ENCODE peak calls at places on chromosomes 12 and 14, in seven cellular contexts. J is fibroblast of lung; X is iPS DF 6.9; Q is neuronal stem cell; G is CD8-positive, alpha-beta memory T cell; Z is heart left ventricle; R is tibial artery. B is an unnamed sample.

GRCh38 chr14:34750670-34751069 is 36.3 kb upstream of the CFL2 start:
- DNase-seq in J (peak; percentile 76), X (no peak), Q (no peak), G (no peak), Z (no peak), R (no peak), B (no peak)

GRCh38 chr12:25771062-25771461 is 187.4 kb upstream of the RASSF8 start:
- DNase-seq in J (peak; percentile 70), X (no peak), Q (no peak), G (no peak), Z (no peak), R (no peak), B (no peak)

GRCh38 chr12:93737457-93738198 is 60.5 kb downstream of the CRADD start:
- DNase-seq in J (no peak), X (no peak), Q (no peak), G (no peak), Z (no peak), R (peak; percentile 29), B (no peak)

GRCh38 chr12:127957001-127957660 is 309.8 kb upstream of the TMEM132C start:
- DNase-seq in J (peak; percentile 77), X (no peak), Q (no peak), G (no peak), Z (no peak), R (no peak), B (no peak)

GRCh38 chr14:103872492-103873113 is 25.2 kb upstream of the PPP1R13B start:
- DNase-seq in J (no peak), X (no peak), Q (no peak), G (no peak), Z (no peak), R (no peak), B (no peak)

GRCh38 chr12:68559984-68560822 is 50.5 kb upstream of the RAP1B start:
- DNase-seq in J (peak; percentile 39), X (no peak), Q (no peak), G (no peak), Z (peak; percentile 42), R (peak; percentile 47), B (no peak)

GRCh38 chr12:14167005-14167628 is 185.7 kb upstream of the GRIN2B start:
- DNase-seq in J (peak; percentile 18), X (peak; percentile 52), Q (peak; percentile 66), G (no peak), Z (peak; percentile 23), R (peak; percentile 29), B (peak; percentile 33)

GRCh38 chr14:39988939-39989338 is 556.7 kb upstream of the FBXO33 start:
- DNase-seq in J (peak; percentile 55), X (peak; percentile 20), Q (peak; percentile 27), G (no peak), Z (no peak), R (no peak), B (no peak)

GRCh38 chr12:91138337-91138905 is 27.1 kb upstream of the LUM start:
- DNase-seq in J (peak; percentile 23), X (no peak), Q (no peak), G (no peak), Z (no peak), R (no peak), B (no peak)

GRCh38 chr12:117494833-117495714 is 133.6 kb upstream of the NOS1 start:
- DNase-seq in J (no peak), X (no peak), Q (no peak), G (no peak), Z (no peak), R (no peak), B (peak; percentile 30)

GRCh38 chr12:4812621-4813327 is 92.6 kb downstream of the GALNT8 start:
- DNase-seq in J (no peak), X (no peak), Q (no peak), G (no peak), Z (no peak), R (no peak), B (no peak)

GRCh38 chr14:90903101-90903500 is 86.9 kb upstream of the TTC7B start:
- DNase-seq in J (peak; percentile 36), X (no peak), Q (peak; percentile 52), G (peak; percentile 66), Z (peak; percentile 41), R (peak; percentile 51), B (peak; percentile 68)

GRCh38 chr14:100523536-100524025 is 63.6 kb downstream of the BEGAIN start:
- DNase-seq in J (no peak), X (no peak), Q (no peak), G (no peak), Z (no peak), R (no peak), B (no peak)

GRCh38 chr12:19485240-19485639 is 45.9 kb downstream of the AEBP2 start:
- DNase-seq in J (no peak), X (no peak), Q (no peak), G (no peak), Z (no peak), R (no peak), B (peak; percentile 13)

GRCh38 chr14:72434856-72435255 is 459.0 kb downstream of the DPF3 start:
- DNase-seq in J (no peak), X (no peak), Q (no peak), G (no peak), Z (no peak), R (no peak), B (no peak)

GRCh38 chr12:105783983-105784947 is 354.5 kb downstream of the NUAK1 start:
- DNase-seq in J (no peak), X (no peak), Q (no peak), G (no peak), Z (no peak), R (no peak), B (no peak)

GRCh38 chr12:2687058-2687457 is 107.7 kb upstream of the FKBP4 start:
- DNase-seq in J (no peak), X (no peak), Q (no peak), G (no peak), Z (no peak), R (no peak), B (no peak)

GRCh38 chr12:125861299-125862281 is 796.4 kb downstream of the AACS start:
- DNase-seq in J (peak; percentile 5), X (no peak), Q (no peak), G (no peak), Z (peak; percentile 57), R (no peak), B (peak; percentile 8)

GRCh38 chr14:94392510-94392935 is 4.1 kb upstream of the SERPINA1 start:
- DNase-seq in J (peak; percentile 82), X (no peak), Q (no peak), G (no peak), Z (peak; percentile 29), R (peak; percentile 66), B (peak; percentile 16)

GRCh38 chr12:1488908-1489381 is 105.4 kb downstream of the FBXL14 start:
- DNase-seq in J (peak; percentile 64), X (no peak), Q (peak; percentile 21), G (no peak), Z (no peak), R (no peak), B (no peak)

GRCh38 chr12:120252071-120252906 is 13.2 kb downstream of the PXN start:
- DNase-seq in J (no peak), X (no peak), Q (no peak), G (peak; percentile 91), Z (no peak), R (no peak), B (no peak)

GRCh38 chr14:61451491-61451890 is 130.1 kb downstream of the PRKCH start:
- DNase-seq in J (no peak), X (no peak), Q (no peak), G (no peak), Z (no peak), R (no peak), B (no peak)

GRCh38 chr14:72010474-72010873 is 78.2 kb downstream of the RGS6 start:
- DNase-seq in J (no peak), X (no peak), Q (no peak), G (no peak), Z (no peak), R (no peak), B (no peak)

GRCh38 chr12:132089407-132089910 is 54.7 kb downstream of the DDX51 start:
- DNase-seq in J (no peak), X (no peak), Q (no peak), G (no peak), Z (no peak), R (no peak), B (no peak)

GRCh38 chr12:110426300-110426910 is 22.9 kb upstream of the ANAPC7 start:
- DNase-seq in J (no peak), X (no peak), Q (no peak), G (no peak), Z (no peak), R (no peak), B (no peak)

DNA sequence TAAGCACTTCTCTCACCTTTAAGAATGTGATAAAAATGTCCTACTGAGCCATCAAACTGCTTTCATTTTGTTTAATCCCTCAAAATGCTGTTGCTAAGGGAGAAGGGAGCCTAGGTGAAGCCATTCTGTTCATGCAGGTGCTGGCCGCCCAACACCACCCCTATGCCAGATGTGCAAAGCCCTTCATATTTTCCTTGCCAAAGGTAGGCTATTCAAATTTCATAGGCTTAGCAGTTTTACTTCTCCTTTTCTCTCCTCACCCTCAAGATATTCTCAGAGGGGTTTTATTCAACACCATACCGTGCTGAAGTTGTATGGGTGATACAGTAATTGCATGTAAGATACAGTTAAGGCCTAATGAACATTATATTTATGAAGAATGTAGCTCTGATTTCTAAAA is 461.7 kb downstream of the GXYLT1 start:
- DNase-seq in J (no peak), X (no peak), Q (no peak), G (no peak), Z (no peak), R (no peak), B (no peak)
- H3K4me3 ChIP-seq in J (no peak overlapping the region), X (no peak overlapping the region), Q (no peak overlapping the region), G (no peak overlapping the region), Z (no peak overlapping the region), R (no peak overlapping the region), B (no peak overlapping the region)

GRCh38 chr12:75389706-75390105 is 1.2 kb upstream of the GLIPR1L2 start:
- DNase-seq in J (no peak), X (no peak), Q (no peak), G (no peak), Z (no peak), R (no peak), B (no peak)
- H3K27ac ChIP-seq in J (peak overlapping the region; percentile 36), X (no peak overlapping the region), Q (no peak overlapping the region), G (no peak overlapping the region), Z (peak overlapping the region; percentile 91), R (peak overlapping the region; percentile 93), B (peak overlapping the region; percentile 98)

DNA sequence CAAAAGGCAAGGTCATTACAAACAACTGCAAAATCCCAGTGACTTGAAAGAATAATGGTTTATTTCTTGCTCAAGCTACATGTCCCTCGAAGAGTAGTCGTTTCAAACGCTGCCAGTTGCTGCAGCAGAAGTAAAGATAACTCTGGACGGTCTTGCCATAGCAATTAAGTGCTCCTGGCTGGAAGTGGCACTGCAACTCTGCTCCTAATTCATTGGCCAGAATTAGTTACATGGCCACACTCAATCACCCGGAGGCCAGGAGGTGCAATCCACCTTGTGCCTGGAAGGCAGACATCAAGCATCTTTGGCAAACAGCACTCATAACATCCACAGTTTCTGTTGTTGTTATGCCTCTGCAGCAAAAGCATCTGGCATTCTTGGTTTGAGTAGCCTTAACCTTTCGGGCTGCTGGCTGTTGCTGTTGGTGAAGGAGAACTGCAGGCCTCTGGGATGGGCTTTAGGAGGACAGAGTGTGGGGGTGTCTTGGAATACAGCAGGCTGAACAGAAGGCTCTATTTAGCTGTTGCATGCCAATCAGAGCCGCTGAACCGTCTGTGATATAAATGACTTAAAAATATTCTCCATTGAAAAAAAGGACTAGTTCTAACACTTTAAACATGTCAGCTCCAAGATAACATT is 123.6 kb upstream of the DYRK2 start:
- DNase-seq in J (no peak), X (no peak), Q (no peak), G (no peak), Z (no peak), R (no peak), B (no peak)
- H3K4me3 ChIP-seq in J (no peak overlapping the region), X (no peak overlapping the region), Q (no peak overlapping the region), G (no peak overlapping the region), Z (no peak overlapping the region), R (no peak overlapping the region), B (no peak overlapping the region)

GRCh38 chr14:23130875-23131274 is 11.8 kb upstream of the CEBPE start:
- DNase-seq in J (no peak), X (no peak), Q (no peak), G (no peak), Z (no peak), R (peak; percentile 67), B (no peak)
- H3K27ac ChIP-seq in J (no peak overlapping the region), X (no peak overlapping the region), Q (no peak overlapping the region), G (no peak overlapping the region), Z (no peak overlapping the region), R (no peak overlapping the region), B (no peak overlapping the region)

B was measured in thyroid gland.